ENCODE peak calls at places on chromosomes 13 and 19, in nine cellular contexts. O is BE2C; B is cardiac muscle cell; G is IMR-90; D is naive thymus-derived CD4-positive, alpha-beta T cell; E is breast epithelium; V is CD8-positive, alpha-beta T cell; T is lung; X is right atrium auricular region. K is an unnamed sample. For H3K4me1, the result is how much of the 10 kb centered on the place peaks cover.

GRCh38 chr13:83733293-83733692 is 149.0 kb downstream of the SLITRK1 start:
- DNase-seq in D (no peak), T (no peak), E (no peak), G (no peak), X (no peak), V (no peak), B (no peak), O (no peak), K (no peak)

GRCh38 chr19:40521276-40521675 is 54.5 kb downstream of the SPTBN4 start:
- DNase-seq in X (no peak), B (no peak), T (no peak), E (no peak), O (peak), V (no peak), D (peak), G (peak), K (no peak)

GRCh38 chr19:42284066-42284501 is 15.0 kb downstream of the CIC start:
- DNase-seq in G (peak), V (peak), B (peak), X (peak), E (peak), T (peak), O (peak), D (peak), K (no peak)

GRCh38 chr19:48419158-48419920 is 25.9 kb downstream of the GRIN2D start:
- DNase-seq in V (peak), X (no peak), B (peak), D (peak), O (peak), G (peak), T (no peak), E (no peak), K (no peak)

GRCh38 chr13:50676602-50677001 is 166.9 kb downstream of the DLEU7 start:
- DNase-seq in T (no peak), D (no peak), V (no peak), X (no peak), B (no peak), G (peak), O (no peak), E (no peak), K (no peak)

GRCh38 chr19:3178377-3178972 is at the start of gene S1PR4:
- DNase-seq in B (no peak), O (no peak), E (no peak), V (peak), X (no peak), G (no peak), T (no peak), D (peak), K (no peak)

GRCh38 chr13:51044023-51044665 is 66.9 kb downstream of the C13orf42 start:
- DNase-seq in G (no peak), V (no peak), D (no peak), T (no peak), E (no peak), O (no peak), B (no peak), X (no peak), K (no peak)

GRCh38 chr13:44160549-44161278 is 212.9 kb upstream of the SERP2 start:
- DNase-seq in E (no peak), O (no peak), V (no peak), T (peak), X (no peak), B (no peak), G (peak), D (no peak), K (no peak)

GRCh38 chr13:108227651-108228272 is 9.6 kb downstream of the ABHD13 start:
- DNase-seq in X (no peak), O (peak), G (peak), D (peak), V (no peak), E (no peak), B (peak), T (no peak), K (no peak)

GRCh38 chr13:67438465-67438864 is 208.3 kb upstream of the PCDH9 start:
- DNase-seq in T (no peak), V (no peak), G (no peak), O (peak), E (no peak), D (no peak), X (no peak), B (peak), K (no peak)

GRCh38 chr13:19845758-19846157 is 17.7 kb downstream of the ZMYM5 start:
- DNase-seq in G (peak), T (no peak), V (no peak), E (no peak), X (no peak), B (no peak), D (no peak), O (no peak), K (peak)

GRCh38 chr13:101624981-101625380 is 172.5 kb downstream of the ITGBL1 start:
- DNase-seq in G (no peak), B (no peak), E (no peak), T (no peak), V (no peak), D (no peak), O (no peak), X (no peak), K (no peak)

GRCh38 chr13:43391021-43391420 is 367.6 kb downstream of the DNAJC15 start:
- DNase-seq in T (no peak), G (no peak), X (no peak), O (no peak), V (no peak), B (no peak), D (no peak), E (no peak), K (no peak)

GRCh38 chr13:52980695-52981094 is 47.9 kb upstream of the OLFM4 start:
- DNase-seq in T (no peak), X (no peak), D (no peak), B (no peak), V (no peak), O (no peak), E (no peak), G (no peak), K (no peak)

GRCh38 chr13:55230570-55230908 is 1910.2 kb upstream of the PRR20A start:
- DNase-seq in D (no peak), T (no peak), B (no peak), X (no peak), V (no peak), O (no peak), E (no peak), G (no peak), K (no peak)

GRCh38 chr19:11323601-11324078 is 15.8 kb downstream of the RAB3D start:
- DNase-seq in D (no peak), O (no peak), E (no peak), B (no peak), V (no peak), T (no peak), G (no peak), X (no peak), K (no peak)

GRCh38 chr13:36850790-36851438 is 31.9 kb downstream of the RFXAP start:
- DNase-seq in X (no peak), E (no peak), B (peak), G (no peak), T (no peak), D (no peak), V (no peak), O (peak), K (no peak)

GRCh38 chr19:7115721-7116120 is 46.2 kb downstream of the ZNF557 start:
- DNase-seq in E (no peak), B (no peak), X (no peak), O (no peak), T (no peak), V (no peak), D (no peak), G (no peak), K (no peak)

GRCh38 chr19:12481781-12482504 is 2.7 kb downstream of the ZNF709 start:
- DNase-seq in O (no peak), D (no peak), T (no peak), G (no peak), B (no peak), V (no peak), X (no peak), E (no peak), K (no peak)

GRCh38 chr19:8311461-8312260 is 3.5 kb upstream of the CD320 start:
- DNase-seq in V (no peak), T (no peak), X (no peak), G (no peak), E (peak), D (no peak), O (peak), B (no peak), K (peak)

GRCh38 chr19:51417807-51418152 is 338 bp upstream of the SIGLEC10 start:
- DNase-seq in O (no peak), X (no peak), B (no peak), G (no peak), E (no peak), T (no peak), D (no peak), V (no peak), K (no peak)

GRCh38 chr19:33595783-33596182 is 26.0 kb upstream of the CHST8 start:
- DNase-seq in O (no peak), D (no peak), T (no peak), X (no peak), G (no peak), V (no peak), E (no peak), B (no peak), K (no peak)

GRCh38 chr19:33507021-33507956 is 14.3 kb downstream of the PEPD start:
- DNase-seq in O (peak), V (no peak), D (no peak), G (no peak), B (no peak), X (no peak), T (no peak), E (no peak), K (no peak)

GRCh38 chr13:33739254-33739653 is 78.7 kb upstream of the RFC3 start:
- DNase-seq in T (no peak), X (no peak), V (no peak), E (no peak), O (no peak), G (no peak), D (no peak), B (no peak), K (no peak)

GRCh38 chr13:20492641-20493040 is 33.0 kb downstream of the CRYL1 start:
- DNase-seq in E (no peak), B (peak), T (no peak), D (peak), O (peak), G (peak), V (peak), X (no peak), K (no peak)

GRCh38 chr13:41716236-41716635 is 244.7 kb downstream of the VWA8 start:
- DNase-seq in E (no peak), V (no peak), O (no peak), X (no peak), G (no peak), B (no peak), T (no peak), D (no peak), K (no peak)

GRCh38 chr13:102870677-102871415 is 25.0 kb downstream of the ERCC5 start:
- DNase-seq in D (peak), V (peak), T (peak), E (no peak), B (peak), O (peak), G (peak), X (no peak), K (no peak)

GRCh38 chr19:55084416-55084815 is 8.7 kb downstream of the EPS8L1 start:
- DNase-seq in G (no peak), B (no peak), V (no peak), D (no peak), O (no peak), T (no peak), X (no peak), E (no peak), K (no peak)

GRCh38 chr13:66657165-66657895 is 572.8 kb downstream of the PCDH9 start:
- DNase-seq in O (peak), E (peak), V (no peak), G (peak), X (peak), B (no peak), D (no peak), T (peak), K (peak)

GRCh38 chr19:41934849-41935374 is 6.7 kb upstream of the ERFL start:
- DNase-seq in E (peak), D (peak), X (no peak), B (peak), G (peak), V (peak), T (peak), O (peak), K (no peak)

GRCh38 chr13:25971499-25972145 is 80.2 kb downstream of the SHISA2 start:
- DNase-seq in T (no peak), E (no peak), D (peak), G (no peak), O (no peak), B (no peak), V (no peak), X (no peak), K (no peak)

GRCh38 chr19:1410136-1410786 is 2.9 kb downstream of the DAZAP1 start:
- DNase-seq in X (no peak), B (no peak), O (no peak), V (no peak), E (no peak), G (peak), T (no peak), D (no peak), K (no peak)

GRCh38 chr19:49064029-49064629 is 489 bp downstream of the NTF4 start:
- DNase-seq in D (no peak), O (no peak), V (no peak), E (no peak), G (no peak), B (peak), T (peak), X (no peak), K (peak)

GRCh38 chr13:38417241-38417640 is 67.6 kb downstream of the UFM1 start:
- DNase-seq in E (no peak), O (no peak), B (no peak), G (no peak), T (no peak), X (no peak), V (no peak), D (no peak), K (no peak)

GRCh38 chr13:109778102-109778542 is 8.3 kb downstream of the IRS2 start:
- DNase-seq in V (no peak), B (no peak), E (no peak), O (no peak), T (no peak), G (peak), D (no peak), X (no peak), K (no peak)

GRCh38 chr13:112696001-112696868 is 6.4 kb downstream of the ATP11A start:
- DNase-seq in O (no peak), V (no peak), B (no peak), D (no peak), T (no peak), G (no peak), X (no peak), E (peak), K (no peak)

GRCh38 chr13:48828962-48829405 is 146.7 kb upstream of the FNDC3A start:
- DNase-seq in B (no peak), D (no peak), E (no peak), V (no peak), X (no peak), T (no peak), G (peak), O (peak), K (no peak)

GRCh38 chr19:461664-462551 is 1.1 kb upstream of the SHC2 start:
- DNase-seq in O (peak), G (no peak), X (no peak), T (no peak), V (no peak), B (peak), E (no peak), D (no peak), K (no peak)

GRCh38 chr19:3003046-3003445 is 25.7 kb downstream of the TLE6 start:
- DNase-seq in D (no peak), V (no peak), E (no peak), X (no peak), G (no peak), B (no peak), O (peak), T (no peak), K (no peak)

GRCh38 chr19:9966024-9966423 is 29.7 kb upstream of the OLFM2 start:
- DNase-seq in T (no peak), V (no peak), X (no peak), E (no peak), D (no peak), B (no peak), O (no peak), G (no peak), K (no peak)
- H3K4me3 ChIP-seq in T (no peak), V (no peak), X (no peak), E (no peak), D (no peak), B (no peak), O (no peak), G (no peak), K (no peak)

GRCh38 chr19:10288662-10289166 is 1.0 kb upstream of the ICAM5 start:
- DNase-seq in E (no peak), T (peak), D (no peak), G (peak), O (peak), V (no peak), B (peak), X (no peak), K (peak)
- H3K4me1 ChIP-seq in E (under half), T (under half), D (under half), G (under half), O (under half), V (half or more), B (under half), X (half or more), K (under half)

GRCh38 chr13:99907038-99907437 is 64.5 kb downstream of the ZIC5 start:
- DNase-seq in X (no peak), O (no peak), V (no peak), B (no peak), G (no peak), E (no peak), D (no peak), T (no peak), K (no peak)

GRCh38 chr13:99905224-99905623 is 66.3 kb downstream of the ZIC5 start:
- DNase-seq in X (no peak), E (no peak), V (no peak), G (no peak), T (no peak), D (no peak), B (no peak), O (no peak), K (no peak)

GRCh38 chr13:99907627-99908026 is 63.9 kb downstream of the ZIC5 start:
- DNase-seq in D (no peak), G (no peak), V (no peak), O (no peak), X (no peak), B (no peak), T (no peak), E (no peak), K (no peak)

GRCh38 chr13:99908129-99908805 is 63.3 kb downstream of the ZIC5 start:
- DNase-seq in E (no peak), G (no peak), D (no peak), V (no peak), X (no peak), B (no peak), T (no peak), O (no peak), K (no peak)

GRCh38 chr13:99905814-99906213 is 65.8 kb downstream of the ZIC5 start:
- DNase-seq in E (no peak), O (no peak), B (no peak), T (no peak), D (no peak), V (no peak), X (no peak), G (no peak), K (no peak)
- H3K4me3 ChIP-seq in E (no peak), O (no peak), B (no peak), T (no peak), D (no peak), V (no peak), X (no peak), G (no peak), K (no peak)

DNA sequence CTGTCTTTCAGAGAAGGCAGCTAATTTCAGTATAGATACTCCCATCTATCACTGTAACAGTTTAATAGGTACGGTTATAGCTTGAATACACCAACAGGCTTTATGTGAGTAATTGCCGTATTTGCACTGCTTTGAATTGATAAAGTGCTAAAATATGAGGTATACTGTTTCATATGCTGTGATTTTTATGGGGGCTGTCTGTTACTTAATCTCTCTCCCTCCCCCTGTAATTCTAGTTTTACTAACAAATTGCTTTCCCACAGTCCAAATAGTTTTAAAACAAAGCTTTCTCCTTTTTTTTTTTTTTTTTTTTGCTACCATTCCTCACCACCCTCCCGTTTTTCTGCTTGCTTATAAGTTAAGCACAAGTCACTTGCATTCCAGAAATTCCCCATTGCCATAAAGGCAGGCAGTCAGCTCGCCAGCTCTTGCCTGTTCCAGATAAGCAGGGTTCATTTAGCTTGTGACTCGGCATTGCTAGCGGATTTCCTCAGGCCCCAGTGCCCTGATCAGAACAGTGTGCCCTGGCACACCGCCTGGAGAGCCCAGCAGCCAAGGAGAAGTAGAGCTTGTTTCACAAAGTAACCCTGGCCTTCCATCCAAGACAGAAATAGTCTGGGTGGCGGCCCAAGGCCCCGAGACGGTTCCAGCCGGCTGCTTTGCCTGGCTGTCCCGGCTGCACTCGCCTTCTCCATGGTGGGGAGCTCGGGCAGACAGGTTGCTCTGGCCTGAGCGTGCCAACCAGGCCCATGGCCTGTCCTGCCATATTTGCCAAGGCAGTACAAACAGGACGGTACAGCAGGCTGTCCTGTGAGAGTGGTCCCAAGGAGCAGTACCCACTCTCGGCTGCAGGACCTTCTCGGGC is 43.5 kb upstream of the NPAS1 start:
- DNase-seq in O (peak), D (no peak), G (peak), X (peak), T (peak), V (no peak), B (peak), E (peak), K (no peak)
- H3K4me1 ChIP-seq in O (under half), D (under half), G (under half), X (half or more), T (under half), V (under half), B (under half), E (under half), K (under half)

GRCh38 chr19:56372281-56372680 is 21.1 kb downstream of the ZNF582 start:
- DNase-seq in V (no peak), T (no peak), O (no peak), E (no peak), B (no peak), D (no peak), G (no peak), X (no peak), K (no peak)
- H3K4me3 ChIP-seq in V (no peak), T (no peak), O (no peak), E (no peak), B (no peak), D (no peak), G (no peak), X (no peak), K (no peak)

GRCh38 chr13:106352850-106353249 is 182.6 kb downstream of the EFNB2 start:
- DNase-seq in T (no peak), D (no peak), X (no peak), E (no peak), O (no peak), G (peak), V (no peak), B (no peak), K (no peak)
- H3K4me1 ChIP-seq in T (under half), D (under half), X (under half), E (under half), O (under half), G (under half), V (under half), B (under half), K (under half)

GRCh38 chr13:97477824-97478223 is 43.9 kb downstream of the RAP2A start:
- DNase-seq in G (no peak), X (no peak), B (no peak), D (no peak), E (no peak), T (no peak), O (no peak), V (no peak), K (no peak)
- H3K4me3 ChIP-seq in G (no peak), X (no peak), B (no peak), D (no peak), E (no peak), T (no peak), O (no peak), V (no peak), K (no peak)

DNA sequence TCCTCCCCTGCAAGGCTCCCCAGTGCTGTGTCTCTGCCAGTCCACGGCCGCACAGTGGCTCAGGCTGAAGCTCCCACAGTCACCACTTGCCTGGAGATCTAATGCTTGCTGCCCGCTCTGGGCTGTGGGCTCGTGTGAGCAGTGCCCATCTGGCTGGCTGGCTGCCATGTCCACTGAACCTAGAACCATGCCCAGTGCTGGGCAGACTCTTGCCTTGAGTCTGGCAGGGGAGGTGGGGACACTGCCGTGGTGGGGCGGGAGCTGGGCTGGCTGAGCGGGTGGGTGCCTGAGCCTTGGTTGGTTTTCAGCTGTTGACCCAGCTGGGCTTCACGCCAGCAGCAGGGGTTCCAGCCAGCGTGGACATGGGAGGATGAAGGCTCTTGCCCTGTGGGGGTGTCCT is 52.3 kb downstream of the CRTC1 start:
- DNase-seq in O (no peak), X (no peak), B (no peak), E (no peak), T (no peak), V (no peak), G (no peak), D (no peak), K (no peak)
- H3K4me1 ChIP-seq in O (half or more), X (under half), B (under half), E (under half), T (under half), V (under half), G (under half), D (under half), K (under half)